ENCODE peak calls at places on chromosomes 13 and 19, in six cellular contexts. F is PC-3, N is cardiac muscle cell, Q is Calu3, J is neuronal stem cell, G is substantia nigra. C is an unnamed sample.

GRCh38 chr19:51796195-51796679 is 1.3 kb downstream of the FPR3 start:
- DNase-seq in F (no peak), N (no peak), Q (no peak), J (no peak), G (no peak), C (no peak)

GRCh38 chr13:20397896-20398295 is 127.8 kb downstream of the CRYL1 start:
- DNase-seq in F (no peak), N (no peak), Q (no peak), J (no peak), G (no peak), C (no peak)

GRCh38 chr13:60019119-60019993 is 144.4 kb downstream of the DIAPH3 start:
- DNase-seq in F (no peak), N (no peak), Q (no peak), J (no peak), G (no peak), C (peak)

GRCh38 chr13:114149774-114150740 is 17.6 kb upstream of the RASA3 start:
- DNase-seq in F (no peak), N (no peak), Q (no peak), J (no peak), G (no peak), C (no peak)

GRCh38 chr13:109788372-109789195 is 2.2 kb upstream of the IRS2 start:
- DNase-seq in F (no peak), N (no peak), Q (no peak), J (no peak), G (no peak), C (no peak)

GRCh38 chr13:51687928-51688714 is 103.9 kb downstream of the WDFY2 start:
- DNase-seq in F (no peak), N (no peak), Q (no peak), J (no peak), G (no peak), C (peak)

GRCh38 chr19:30638889-30639288 is 266.7 kb downstream of the ZNF536 start:
- DNase-seq in F (no peak), N (no peak), Q (no peak), J (no peak), G (no peak), C (no peak)

GRCh38 chr19:2507109-2507508 is 31.2 kb downstream of the GADD45B start:
- DNase-seq in F (peak), N (no peak), Q (peak), J (no peak), G (no peak), C (peak)

GRCh38 chr19:49475191-49475932 is 1.3 kb downstream of the FLT3LG start:
- DNase-seq in F (no peak), N (no peak), Q (no peak), J (no peak), G (no peak), C (no peak)

C was measured in HepG2.